ENCODE peak calls at places on chromosome 1, in five cellular contexts. S, V, Z, L and J are unnamed samples. For H4K20me1, the result is how much of the 10 kb centered on the place peaks cover.

GRCh38 chr1:100767176-100767876 is 47.8 kb downstream of the VCAM1 start:
- DNase-seq in S (peak), V (no peak), Z (peak), L (no peak), J (no peak)

GRCh38 chr1:155064109-155064812 is 721 bp downstream of the EFNA4 start:
- DNase-seq in S (peak), V (no peak), Z (peak), L (peak), J (peak)

GRCh38 chr1:156592910-156593732 is 1.5 kb downstream of the NAXE start:
- DNase-seq in S (no peak), V (no peak), Z (peak), L (no peak), J (no peak)

GRCh38 chr1:2413495-2414296 is 1.3 kb upstream of the PEX10 start:
- DNase-seq in S (no peak), V (no peak), Z (no peak), L (peak), J (no peak)

GRCh38 chr1:162847839-162848453 is 13.0 kb downstream of the CCDC190 start:
- DNase-seq in S (peak), V (peak), Z (peak), L (peak), J (peak)

GRCh38 chr1:35707253-35708178 is 11.2 kb downstream of the C1orf216 start:
- DNase-seq in S (no peak), V (no peak), Z (peak), L (peak), J (peak)

GRCh38 chr1:63323866-63324778 is 1.8 kb downstream of the FOXD3 start:
- DNase-seq in S (no peak), V (no peak), Z (no peak), L (peak), J (peak)

GRCh38 chr1:204975568-204976235 is 67.3 kb upstream of the CNTN2 start:
- DNase-seq in S (peak), V (peak), Z (peak), L (peak), J (peak)

GRCh38 chr1:82994866-82995370 is 1004.0 kb downstream of the TTLL7 start:
- DNase-seq in S (no peak), V (no peak), Z (peak), L (no peak), J (no peak)

GRCh38 chr1:244180256-244180655 is 129.2 kb downstream of the ZBTB18 start:
- DNase-seq in S (peak), V (no peak), Z (no peak), L (no peak), J (no peak)

GRCh38 chr1:207393610-207394009 is 60.5 kb upstream of the CR2 start:
- DNase-seq in S (peak), V (peak), Z (peak), L (no peak), J (no peak)

GRCh38 chr1:24290933-24291487 is 28.1 kb upstream of the GRHL3 start:
- DNase-seq in S (no peak), V (no peak), Z (no peak), L (no peak), J (no peak)

GRCh38 chr1:26723013-26723991 is 27.5 kb downstream of the ARID1A start:
- DNase-seq in S (peak), V (peak), Z (peak), L (peak), J (peak)

GRCh38 chr1:101410048-101410878 is 173.4 kb downstream of the S1PR1 start:
- DNase-seq in S (no peak), V (no peak), Z (no peak), L (no peak), J (no peak)

DNA sequence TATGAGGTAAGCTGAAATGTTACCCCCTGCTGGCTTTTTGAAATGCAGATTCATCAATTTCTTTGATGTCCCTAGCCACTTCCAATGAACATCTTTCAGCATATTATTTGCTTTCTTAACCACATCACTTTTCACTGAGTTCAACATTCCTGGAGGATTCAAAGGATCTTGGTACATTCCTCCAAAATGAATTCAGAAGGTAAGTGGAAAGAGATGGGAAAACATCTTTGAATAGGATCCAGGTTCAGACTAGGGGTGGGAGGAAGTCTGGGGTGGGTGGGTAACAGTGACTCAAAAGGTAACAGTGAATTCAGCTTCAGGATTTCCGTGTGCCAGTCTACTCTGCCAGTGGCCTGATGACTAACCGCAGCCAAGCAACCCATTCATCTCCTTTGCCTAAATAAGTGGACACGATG is 180.7 kb downstream of the ZC3H11B start:
- DNase-seq in S (no peak), V (no peak), Z (no peak), L (no peak), J (peak)
- H4K20me1 ChIP-seq in S (under half), V (under half), Z (under half), L (under half), J (under half)

GRCh38 chr1:152986578-152986977 is 2.7 kb downstream of the SPRR1A start:
- DNase-seq in S (no peak), V (no peak), Z (no peak), L (no peak), J (no peak)

GRCh38 chr1:152982076-152982475 is 1.8 kb upstream of the SPRR1A start:
- DNase-seq in S (no peak), V (no peak), Z (no peak), L (no peak), J (no peak)

GRCh38 chr1:152983234-152983633 is 647 bp upstream of the SPRR1A start:
- DNase-seq in S (no peak), V (no peak), Z (no peak), L (no peak), J (no peak)

GRCh38 chr1:152981181-152981871 is 2.6 kb upstream of the SPRR1A start:
- DNase-seq in S (no peak), V (no peak), Z (no peak), L (no peak), J (peak)

DNA sequence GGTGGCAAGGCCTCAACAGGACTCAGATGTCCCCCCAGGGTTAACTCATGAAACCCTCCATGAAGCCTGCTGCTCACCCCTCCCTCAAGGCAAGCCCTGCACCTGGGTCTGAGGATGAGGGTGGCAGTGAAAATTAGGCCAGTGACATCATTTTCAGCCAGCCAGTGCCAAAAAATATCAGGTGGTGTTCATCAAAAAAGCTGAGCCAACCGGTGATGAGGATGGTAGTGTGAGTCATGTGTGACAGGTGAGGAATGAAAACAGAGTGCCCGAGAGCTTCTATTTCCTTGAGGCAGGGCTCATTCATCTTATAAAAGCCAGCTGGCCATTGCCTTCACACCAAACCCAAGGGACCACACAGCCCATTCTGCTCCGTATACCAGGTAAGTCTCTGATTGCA is at the start of gene SPRR1A:
- DNase-seq in S (no peak), V (no peak), Z (no peak), L (no peak), J (peak)
- H3K27ac ChIP-seq in S (no peak), V (no peak), Z (no peak), L (no peak), J (no peak)

GRCh38 chr1:19814244-19814661 is 830 bp downstream of the RNF186 start:
- DNase-seq in S (no peak), V (no peak), Z (no peak), L (no peak), J (no peak)

GRCh38 chr1:19813651-19813960 is 1.5 kb downstream of the RNF186 start:
- DNase-seq in S (no peak), V (no peak), Z (no peak), L (no peak), J (no peak)

GRCh38 chr1:19811206-19811851 is 3.8 kb downstream of the RNF186 start:
- DNase-seq in S (peak), V (peak), Z (peak), L (peak), J (peak)

GRCh38 chr1:19814681-19815503 is at the start of gene RNF186:
- DNase-seq in S (no peak), V (no peak), Z (no peak), L (no peak), J (no peak)

DNA sequence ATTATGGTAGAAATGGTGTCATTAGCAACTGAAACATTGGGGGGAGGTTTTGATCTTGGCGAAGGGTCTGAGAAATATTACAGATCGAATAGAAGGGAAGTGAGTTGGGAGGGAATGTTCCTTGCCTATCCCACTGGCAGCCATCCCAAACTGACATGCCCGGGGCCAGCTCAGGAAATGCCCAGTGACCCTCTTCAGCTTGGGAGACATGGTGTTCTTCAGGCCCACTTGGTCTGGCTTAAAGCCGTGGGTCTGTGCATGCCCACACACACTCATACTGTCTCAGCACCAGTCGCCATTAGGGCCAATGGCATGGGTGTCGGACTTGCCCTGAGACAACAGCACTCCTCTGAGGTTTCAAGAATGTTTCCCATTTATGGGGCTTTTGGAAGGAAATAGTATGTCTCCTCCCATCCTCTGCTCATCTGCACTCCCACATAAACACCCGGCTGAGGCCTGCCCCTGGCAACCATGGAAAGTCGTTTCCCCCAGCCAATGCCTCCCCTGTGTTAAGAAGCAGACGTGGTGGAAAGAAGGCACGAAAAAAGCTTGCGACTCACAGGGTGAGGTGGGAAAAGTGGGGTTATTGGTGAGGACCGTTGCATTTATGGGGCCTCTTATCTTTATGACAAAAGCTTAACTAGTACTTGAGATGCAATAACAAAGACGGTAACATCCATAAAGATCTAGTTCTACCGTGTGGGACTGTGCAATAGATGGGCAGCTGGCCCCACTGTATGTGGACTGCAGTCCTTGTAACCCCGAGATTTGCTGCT is 2.0 kb downstream of the RNF186 start:
- DNase-seq in S (no peak), V (no peak), Z (no peak), L (no peak), J (no peak)
- H4K20me1 ChIP-seq in S (under half), V (under half), Z (under half), L (under half), J (under half)

GRCh38 chr1:65002508-65003315 is 36.4 kb upstream of the JAK1 start:
- DNase-seq in S (peak), V (peak), Z (peak), L (peak), J (peak)
- H3K27ac ChIP-seq in S (peak), V (peak), Z (peak), L (no peak), J (peak)

GRCh38 chr1:225418598-225418997 is 9.2 kb downstream of the LBR start:
- DNase-seq in S (no peak), V (no peak), Z (no peak), L (no peak), J (no peak)
- H4K20me1 ChIP-seq in S (under half), V (under half), Z (under half), L (half or more), J (under half)

GRCh38 chr1:191904991-191905390 is 253.3 kb upstream of the RGS18 start:
- DNase-seq in S (no peak), V (no peak), Z (no peak), L (no peak), J (no peak)

DNA sequence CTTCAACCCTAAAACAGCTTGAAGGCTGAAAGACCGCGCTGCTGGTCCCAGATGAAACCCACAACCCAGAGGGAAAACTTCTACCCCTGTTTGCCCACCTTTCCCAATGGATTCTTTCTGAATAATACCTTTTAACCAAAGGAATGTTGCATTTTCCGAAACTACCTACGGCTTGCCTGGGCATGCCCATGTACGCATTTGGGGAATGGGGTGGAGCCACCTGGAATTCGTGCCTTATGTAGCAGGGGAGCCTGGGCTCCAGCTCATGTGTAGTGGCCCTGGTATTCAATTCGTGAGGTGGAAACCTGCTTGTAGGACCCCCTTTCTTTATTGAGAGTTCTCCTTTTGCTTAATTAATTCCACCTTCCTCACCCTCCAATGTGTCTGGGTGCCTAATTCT is 256.6 kb upstream of the RGS18 start:
- DNase-seq in S (no peak), V (no peak), Z (no peak), L (no peak), J (no peak)
- H3K27ac ChIP-seq in S (no peak), V (no peak), Z (no peak), L (no peak), J (no peak)

GRCh38 chr1:224432672-224433040 is 1.9 kb downstream of the WDR26 start:
- DNase-seq in S (no peak), V (no peak), Z (peak), L (peak), J (peak)

GRCh38 chr1:224430511-224431113 is 4.0 kb downstream of the WDR26 start:
- DNase-seq in S (peak), V (no peak), Z (peak), L (no peak), J (peak)

GRCh38 chr1:224431726-224432125 is 2.9 kb downstream of the WDR26 start:
- DNase-seq in S (no peak), V (no peak), Z (no peak), L (no peak), J (no peak)

GRCh38 chr1:224433041-224433670 is 1.4 kb downstream of the WDR26 start:
- DNase-seq in S (no peak), V (no peak), Z (peak), L (peak), J (peak)

DNA sequence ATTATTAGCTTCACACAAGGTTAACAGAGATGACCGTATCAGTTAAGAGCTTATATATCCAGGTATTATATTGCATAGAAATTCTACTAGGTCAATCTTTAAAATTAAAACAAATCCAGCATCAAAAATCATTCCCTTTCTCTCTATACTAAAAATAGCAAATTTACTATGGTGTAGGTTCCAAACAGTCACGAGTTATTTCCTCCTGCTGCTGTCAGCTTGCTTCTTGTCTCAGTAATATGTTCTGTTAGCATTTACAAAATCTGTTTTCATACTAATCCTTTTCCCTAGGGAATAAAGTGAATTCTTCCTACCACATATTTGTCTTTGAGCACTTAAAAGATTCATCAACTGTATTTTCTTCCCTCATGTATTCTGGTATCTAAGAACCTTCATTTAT is 2.5 kb downstream of the WDR26 start:
- DNase-seq in S (no peak), V (no peak), Z (peak), L (no peak), J (peak)
- H4K20me1 ChIP-seq in S (under half), V (under half), Z (under half), L (half or more), J (under half)

GRCh38 chr1:202968351-202968750 is 1.3 kb upstream of the CYB5R1 start:
- DNase-seq in S (no peak), V (no peak), Z (no peak), L (no peak), J (no peak)
- H3K27ac ChIP-seq in S (no peak), V (no peak), Z (no peak), L (no peak), J (no peak)